ENCODE peak calls at places on chromosomes 16 and 17, in ten cellular contexts. Y is CD8-positive, alpha-beta memory T cell; J is BE2C; A is upper lobe of right lung; V is ascending aorta; P is tibial artery; O is cardiac muscle cell; I is heart left ventricle; N is lung; K is naive thymus-derived CD4-positive, alpha-beta T cell. S is an unnamed sample. For H3K9me3, the result is how much of the 10 kb centered on the place peaks cover.

GRCh38 chr16:74296465-74297295 is at the start of gene PSMD7:
- DNase-seq in Y (peak), J (peak), A (peak), V (peak), P (peak), O (peak), I (peak), N (peak), K (peak), S (peak)

GRCh38 chr16:54928421-54929089 is 2.1 kb upstream of the IRX5 start:
- DNase-seq in Y (peak), J (peak), A (peak), V (peak), P (peak), O (no peak), I (peak), N (peak), K (peak), S (peak)

GRCh38 chr16:426115-426905 is 861 bp downstream of the RAB11FIP3 start:
- DNase-seq in Y (peak), J (no peak), A (no peak), V (no peak), P (no peak), O (peak), I (no peak), N (no peak), K (no peak), S (no peak)

GRCh38 chr16:57187508-57187854 is 1.4 kb downstream of the RSPRY1 start:
- DNase-seq in Y (peak), J (no peak), A (no peak), V (no peak), P (no peak), O (no peak), I (no peak), N (no peak), K (no peak), S (no peak)

GRCh38 chr16:64830653-64831052 is 291.2 kb downstream of the CDH11 start:
- DNase-seq in Y (no peak), J (no peak), A (no peak), V (no peak), P (no peak), O (no peak), I (no peak), N (no peak), K (no peak), S (no peak)

GRCh38 chr16:51392651-51393187 is 241.6 kb upstream of the SALL1 start:
- DNase-seq in Y (no peak), J (no peak), A (no peak), V (no peak), P (peak), O (no peak), I (no peak), N (no peak), K (no peak), S (no peak)

GRCh38 chr17:74276051-74276476 is 2.0 kb downstream of the DNAI2 start:
- DNase-seq in Y (no peak), J (no peak), A (no peak), V (no peak), P (no peak), O (no peak), I (peak), N (no peak), K (no peak), S (no peak)

GRCh38 chr16:58127033-58127556 is 2.1 kb downstream of the CFAP20 start:
- DNase-seq in Y (peak), J (no peak), A (no peak), V (no peak), P (no peak), O (peak), I (no peak), N (no peak), K (peak), S (no peak)

GRCh38 chr17:41977991-41978390 is 11.4 kb downstream of the CNP start:
- DNase-seq in Y (no peak), J (no peak), A (no peak), V (no peak), P (no peak), O (no peak), I (no peak), N (no peak), K (no peak), S (no peak)

GRCh38 chr17:27319536-27320221 is 25.8 kb downstream of the WSB1 start:
- DNase-seq in Y (no peak), J (peak), A (peak), V (peak), P (peak), O (peak), I (peak), N (peak), K (no peak), S (no peak)

GRCh38 chr17:9244066-9245052 is 223.0 kb downstream of the NTN1 start:
- DNase-seq in Y (no peak), J (no peak), A (peak), V (peak), P (peak), O (no peak), I (no peak), N (no peak), K (no peak), S (no peak)

GRCh38 chr17:80877095-80877828 is 114.4 kb upstream of the CHMP6 start:
- DNase-seq in Y (peak), J (no peak), A (no peak), V (no peak), P (no peak), O (no peak), I (no peak), N (no peak), K (peak), S (no peak)

GRCh38 chr16:66041907-66042306 is 324.6 kb upstream of the CDH5 start:
- DNase-seq in Y (no peak), J (no peak), A (no peak), V (no peak), P (no peak), O (no peak), I (no peak), N (no peak), K (no peak), S (no peak)

GRCh38 chr17:68771867-68772515 is 170.8 kb upstream of the FAM20A start:
- DNase-seq in Y (no peak), J (no peak), A (no peak), V (no peak), P (no peak), O (peak), I (no peak), N (no peak), K (peak), S (no peak)

GRCh38 chr16:48885456-48885855 is 275.5 kb upstream of the N4BP1 start:
- DNase-seq in Y (no peak), J (no peak), A (no peak), V (no peak), P (no peak), O (no peak), I (no peak), N (no peak), K (no peak), S (no peak)

GRCh38 chr17:14793237-14793636 is 471.9 kb downstream of the PMP22 start:
- DNase-seq in Y (no peak), J (no peak), A (no peak), V (no peak), P (no peak), O (no peak), I (no peak), N (no peak), K (no peak), S (no peak)

GRCh38 chr16:52976539-52977167 is 76.0 kb downstream of the CHD9NB start:
- DNase-seq in Y (no peak), J (no peak), A (no peak), V (no peak), P (no peak), O (peak), I (no peak), N (no peak), K (no peak), S (no peak)

GRCh38 chr16:57871457-57871856 is 69.2 kb upstream of the KIFC3 start:
- DNase-seq in Y (no peak), J (no peak), A (no peak), V (no peak), P (no peak), O (no peak), I (no peak), N (no peak), K (no peak), S (no peak)

GRCh38 chr16:70258946-70259345 is 7.2 kb upstream of the EXOSC6 start:
- DNase-seq in Y (no peak), J (no peak), A (no peak), V (peak), P (no peak), O (no peak), I (no peak), N (no peak), K (no peak), S (no peak)

GRCh38 chr16:57115504-57116182 is 23.3 kb downstream of the CPNE2 start:
- DNase-seq in Y (no peak), J (no peak), A (no peak), V (no peak), P (peak), O (no peak), I (peak), N (no peak), K (no peak), S (no peak)

GRCh38 chr17:62059394-62059793 is 5.7 kb downstream of the MED13 start:
- DNase-seq in Y (no peak), J (no peak), A (no peak), V (no peak), P (no peak), O (no peak), I (no peak), N (no peak), K (no peak), S (no peak)

GRCh38 chr16:57341062-57341440 is 17.5 kb upstream of the CCL22 start:
- DNase-seq in Y (no peak), J (no peak), A (no peak), V (no peak), P (no peak), O (no peak), I (no peak), N (no peak), K (no peak), S (no peak)

GRCh38 chr16:29989111-29989858 is 6.1 kb downstream of the HIRIP3 start:
- DNase-seq in Y (no peak), J (no peak), A (peak), V (no peak), P (no peak), O (no peak), I (no peak), N (peak), K (no peak), S (no peak)

GRCh38 chr16:19582050-19582784 is 26.7 kb downstream of the VPS35L start:
- DNase-seq in Y (no peak), J (no peak), A (no peak), V (no peak), P (no peak), O (no peak), I (no peak), N (no peak), K (no peak), S (no peak)

GRCh38 chr17:48153711-48154642 is 46.4 kb downstream of the SNX11 start:
- DNase-seq in Y (no peak), J (peak), A (no peak), V (no peak), P (no peak), O (peak), I (no peak), N (no peak), K (peak), S (no peak)

GRCh38 chr17:80890551-80890930 is 101.1 kb upstream of the CHMP6 start:
- DNase-seq in Y (no peak), J (no peak), A (no peak), V (no peak), P (no peak), O (no peak), I (peak), N (no peak), K (no peak), S (no peak)

GRCh38 chr17:50272246-50272645 is 2.0 kb upstream of the TMEM92 start:
- DNase-seq in Y (no peak), J (no peak), A (peak), V (no peak), P (peak), O (no peak), I (no peak), N (no peak), K (no peak), S (no peak)

GRCh38 chr17:79970576-79971068 is 65.0 kb downstream of the TBC1D16 start:
- DNase-seq in Y (peak), J (peak), A (peak), V (no peak), P (no peak), O (peak), I (no peak), N (no peak), K (peak), S (no peak)

GRCh38 chr16:75288596-75289120 is 37.2 kb upstream of the BCAR1 start:
- DNase-seq in Y (peak), J (no peak), A (no peak), V (no peak), P (no peak), O (no peak), I (no peak), N (no peak), K (peak), S (no peak)

GRCh38 chr16:76656951-76657498 is 379.8 kb downstream of the CNTNAP4 start:
- DNase-seq in Y (no peak), J (peak), A (no peak), V (no peak), P (no peak), O (no peak), I (no peak), N (no peak), K (no peak), S (no peak)

GRCh38 chr17:54992797-54993639 is 24.5 kb downstream of the STXBP4 start:
- DNase-seq in Y (peak), J (peak), A (no peak), V (no peak), P (no peak), O (peak), I (no peak), N (no peak), K (peak), S (no peak)

DNA sequence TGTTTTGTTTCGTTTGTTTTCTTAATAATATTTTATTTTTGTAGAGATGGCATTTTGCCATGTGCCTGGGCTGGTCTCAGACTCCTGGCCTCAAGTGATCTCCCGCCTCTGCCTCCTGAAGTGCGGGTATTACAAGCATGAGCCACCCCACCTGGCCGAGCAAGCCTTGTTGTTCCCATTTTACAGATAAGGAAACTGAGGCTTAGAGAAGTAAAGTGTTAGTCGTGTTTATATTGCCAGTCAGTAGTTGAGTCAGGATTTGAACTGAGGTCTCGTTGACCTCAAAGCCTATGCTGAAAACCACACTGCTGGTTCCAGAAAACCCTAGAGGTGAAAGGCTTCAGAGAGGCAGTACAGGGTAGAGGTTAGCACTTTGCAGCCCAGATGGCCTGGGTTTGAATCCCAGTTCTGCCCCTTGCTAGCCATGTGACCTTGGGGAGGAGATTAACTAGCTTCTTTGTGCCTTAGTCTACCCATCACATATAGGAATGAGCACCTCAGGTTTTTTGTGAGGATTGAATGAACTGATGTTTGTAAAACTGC is 102.0 kb downstream of the ABCC6 start:
- DNase-seq in Y (no peak), J (no peak), A (no peak), V (no peak), P (no peak), O (no peak), I (no peak), N (no peak), K (no peak), S (no peak)
- H3K9me3 ChIP-seq in Y (under half), J (under half), A (under half), V (under half), P (under half), O (under half), I (under half), N (under half), K (under half), S (under half)

DNA sequence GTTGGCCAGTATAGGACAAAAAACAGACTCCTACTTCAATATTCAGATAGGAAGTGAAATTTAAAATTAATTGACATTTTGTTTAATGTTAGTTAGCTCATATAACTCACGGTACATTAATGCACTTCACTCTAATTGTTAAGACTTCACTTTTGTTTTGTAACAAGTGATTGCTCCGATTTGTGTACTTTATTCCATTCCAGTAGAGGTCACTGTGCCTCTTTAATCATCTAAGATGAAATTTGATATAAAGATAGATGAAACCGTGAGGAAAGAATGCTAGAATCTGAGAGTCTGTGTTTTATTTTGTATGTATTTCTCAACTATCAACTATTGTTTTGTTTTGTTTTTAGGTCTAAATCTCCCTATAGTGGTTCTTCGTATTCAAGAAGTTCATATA is 29.0 kb downstream of the RBBP6 start:
- DNase-seq in Y (no peak), J (no peak), A (no peak), V (no peak), P (no peak), O (no peak), I (no peak), N (no peak), K (no peak), S (no peak)
- H3K9me3 ChIP-seq in Y (under half), J (under half), A (under half), V (under half), P (under half), O (under half), I (under half), N (under half), K (under half), S (under half)

DNA sequence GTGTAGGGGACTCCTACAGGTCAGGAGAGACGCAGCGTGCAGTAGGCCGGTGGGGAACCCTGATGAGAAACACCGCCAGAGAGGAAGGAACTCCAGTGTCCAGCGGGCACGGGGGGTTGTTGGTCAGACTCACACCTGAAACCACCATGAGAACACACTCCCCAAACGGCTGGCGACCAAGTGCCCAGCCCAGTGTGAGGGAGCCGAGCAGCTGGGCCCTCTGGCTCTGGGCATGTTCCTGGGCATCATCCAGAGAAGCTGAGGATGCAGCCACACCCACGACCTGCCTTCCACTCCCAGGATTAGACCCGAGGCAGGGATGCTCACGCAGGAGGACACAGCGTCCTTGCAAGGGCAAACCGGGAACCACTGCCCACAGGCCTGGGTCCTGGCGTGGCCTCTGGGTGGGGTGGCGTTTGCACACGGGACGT is 108.3 kb upstream of the ZNF750 start:
- DNase-seq in Y (no peak), J (no peak), A (peak), V (no peak), P (no peak), O (no peak), I (peak), N (no peak), K (no peak), S (no peak)
- H3K9me3 ChIP-seq in Y (under half), J (under half), A (under half), V (under half), P (under half), O (under half), I (under half), N (under half), K (under half), S (under half)

DNA sequence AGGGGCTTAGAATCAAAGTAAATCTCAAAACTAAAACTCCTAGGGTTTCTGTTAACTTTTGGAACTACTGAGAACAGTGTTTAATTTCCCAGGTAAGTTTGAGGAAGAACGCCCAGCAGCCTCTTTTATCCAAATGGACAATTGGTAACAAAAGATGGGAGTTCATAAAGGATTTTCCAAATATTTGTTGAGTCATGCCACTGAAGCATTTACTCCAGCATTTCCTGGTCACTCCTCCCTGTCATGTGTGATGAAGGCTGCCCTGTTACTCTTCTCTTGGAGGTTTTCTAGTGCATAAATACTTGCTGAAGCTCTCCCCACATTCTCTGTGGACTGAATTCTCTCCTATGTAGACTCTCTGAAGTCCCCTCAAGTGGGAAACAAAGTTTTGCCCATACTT is 16.5 kb downstream of the ZNF75A start:
- DNase-seq in Y (no peak), J (no peak), A (no peak), V (no peak), P (no peak), O (no peak), I (no peak), N (no peak), K (no peak), S (no peak)
- H3K9me3 ChIP-seq in Y (half or more), J (under half), A (half or more), V (half or more), P (under half), O (under half), I (under half), N (under half), K (half or more), S (under half)

DNA sequence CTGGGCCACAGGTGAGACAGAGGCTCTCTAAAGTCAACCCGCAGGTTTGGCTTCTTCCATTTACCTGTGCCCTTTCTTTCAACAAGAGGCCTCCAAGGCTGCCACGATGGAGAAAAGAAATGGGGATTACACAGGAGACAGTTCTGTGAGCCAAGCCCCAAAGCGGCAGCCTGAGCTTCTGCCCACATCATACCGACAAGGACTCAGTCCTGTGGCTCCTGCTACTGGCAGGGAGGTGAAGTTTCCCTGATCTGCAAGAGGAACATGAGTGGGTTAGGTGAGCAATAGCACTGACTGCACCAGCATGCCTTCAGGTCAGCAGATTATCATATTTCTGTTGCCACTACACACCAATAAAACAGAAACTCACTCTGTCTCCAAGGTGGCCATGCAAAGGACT is 800.0 kb downstream of the KCNJ18 start:
- DNase-seq in Y (no peak), J (no peak), A (no peak), V (no peak), P (no peak), O (no peak), I (no peak), N (no peak), K (no peak), S (no peak)
- H3K9me3 ChIP-seq in Y (under half), J (under half), A (under half), V (under half), P (under half), O (under half), I (under half), N (under half), K (under half), S (under half)

DNA sequence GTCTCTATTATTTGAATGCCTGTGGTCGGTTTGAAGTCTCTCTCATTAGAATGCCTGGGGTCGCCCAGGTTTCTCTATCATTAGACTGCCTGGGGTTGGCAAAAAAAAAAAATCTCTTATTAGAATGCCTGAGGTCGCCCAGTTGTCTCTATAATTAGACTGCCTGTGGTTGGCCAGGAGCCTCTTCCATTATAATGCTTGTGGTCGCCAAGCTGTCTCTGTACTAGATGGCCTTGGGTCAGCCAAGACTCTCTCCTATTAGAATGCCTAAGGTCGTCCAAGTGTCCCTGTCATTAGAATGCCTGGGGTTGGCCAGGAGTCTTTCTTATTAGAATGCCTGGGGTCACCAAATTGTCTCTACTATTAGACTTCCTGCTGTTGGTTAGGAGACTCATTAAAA is 2228.4 kb downstream of the TP53TG3F start:
- DNase-seq in Y (no peak), J (no peak), A (no peak), V (no peak), P (no peak), O (no peak), I (no peak), N (no peak), K (no peak), S (no peak)
- H3K9me3 ChIP-seq in Y (under half), J (under half), A (under half), V (under half), P (under half), O (under half), I (under half), N (under half), K (half or more), S (under half)

GRCh38 chr17:32356750-32357149 is 6.8 kb downstream of the ZNF207 start:
- DNase-seq in Y (no peak), J (no peak), A (no peak), V (no peak), P (no peak), O (no peak), I (no peak), N (no peak), K (no peak), S (no peak)
- H3K9me3 ChIP-seq in Y (under half), J (under half), A (under half), V (under half), P (under half), O (under half), I (under half), N (under half), K (under half), S (under half)